ENCODE peak calls at places on chromosome 19, in eight cellular contexts. E, U, Z, F, G, N, L and Y are unnamed samples.

GRCh38 chr19:1239796-1240737 is 1.5 kb upstream of the ATP5F1D start:
- DNase-seq in E (peak), U (peak), Z (peak), F (peak), G (peak), N (peak), L (peak), Y (peak)

GRCh38 chr19:35154535-35155406 is at the start of gene FXYD5:
- DNase-seq in E (peak), U (peak), Z (peak), F (peak), G (peak), N (peak), L (no peak), Y (peak)

GRCh38 chr19:16164222-16164890 is 9.0 kb downstream of the CIB3 start:
- DNase-seq in E (no peak), U (no peak), Z (no peak), F (no peak), G (no peak), N (no peak), L (peak), Y (no peak)

GRCh38 chr19:15897738-15898276 is at the start of gene CYP4F2:
- DNase-seq in E (no peak), U (no peak), Z (no peak), F (no peak), G (no peak), N (no peak), L (peak), Y (no peak)

GRCh38 chr19:1906985-1907562 is 1.9 kb downstream of the ADAT3 start:
- DNase-seq in E (no peak), U (no peak), Z (no peak), F (no peak), G (no peak), N (no peak), L (no peak), Y (no peak)

GRCh38 chr19:32458500-32459123 is 53.0 kb downstream of the DPY19L3 start:
- DNase-seq in E (no peak), U (no peak), Z (no peak), F (peak), G (peak), N (no peak), L (no peak), Y (peak)

GRCh38 chr19:18117692-18118378 is 20.3 kb downstream of the MAST3 start:
- DNase-seq in E (peak), U (no peak), Z (peak), F (peak), G (peak), N (peak), L (peak), Y (peak)

GRCh38 chr19:36436531-36436930 is 18.1 kb upstream of the ZFP82 start:
- DNase-seq in E (no peak), U (no peak), Z (no peak), F (no peak), G (peak), N (no peak), L (no peak), Y (peak)

GRCh38 chr19:33941133-33941532 is 144.5 kb downstream of the KCTD15 start:
- DNase-seq in E (no peak), U (no peak), Z (no peak), F (no peak), G (no peak), N (no peak), L (no peak), Y (no peak)

GRCh38 chr19:33441277-33441699 is 67.8 kb downstream of the CEBPG start:
- DNase-seq in E (no peak), U (no peak), Z (peak), F (no peak), G (no peak), N (peak), L (no peak), Y (no peak)

GRCh38 chr19:17405250-17406038 is at the start of gene BST2:
- DNase-seq in E (no peak), U (no peak), Z (no peak), F (peak), G (peak), N (peak), L (peak), Y (peak)

GRCh38 chr19:725461-726089 is 16.8 kb downstream of the PALM start:
- DNase-seq in E (no peak), U (no peak), Z (no peak), F (no peak), G (no peak), N (no peak), L (no peak), Y (no peak)

GRCh38 chr19:16012552-16012951 is 63.7 kb upstream of the TPM4 start:
- DNase-seq in E (no peak), U (no peak), Z (no peak), F (no peak), G (no peak), N (no peak), L (no peak), Y (no peak)

GRCh38 chr19:9945319-9945966 is 9.1 kb upstream of the OLFM2 start:
- DNase-seq in E (no peak), U (peak), Z (peak), F (peak), G (peak), N (peak), L (peak), Y (peak)

GRCh38 chr19:8605514-8605913 is 5.0 kb downstream of the ADAMTS10 start:
- DNase-seq in E (no peak), U (no peak), Z (no peak), F (no peak), G (no peak), N (no peak), L (no peak), Y (no peak)

GRCh38 chr19:58001895-58002369 is 688 bp downstream of the ZNF606 start:
- DNase-seq in E (no peak), U (no peak), Z (no peak), F (peak), G (peak), N (no peak), L (peak), Y (peak)

GRCh38 chr19:351976-352625 is 7.5 kb upstream of the MIER2 start:
- DNase-seq in E (no peak), U (no peak), Z (peak), F (no peak), G (no peak), N (peak), L (no peak), Y (no peak)

GRCh38 chr19:18543814-18544475 is 572 bp upstream of the FKBP8 start:
- DNase-seq in E (peak), U (no peak), Z (peak), F (peak), G (peak), N (peak), L (peak), Y (peak)

GRCh38 chr19:18020212-18021067 is 12.5 kb downstream of the ARRDC2 start:
- DNase-seq in E (no peak), U (no peak), Z (peak), F (no peak), G (no peak), N (peak), L (peak), Y (peak)

GRCh38 chr19:40805258-40805868 is 6.4 kb downstream of the EGLN2 start:
- DNase-seq in E (no peak), U (no peak), Z (no peak), F (no peak), G (no peak), N (no peak), L (no peak), Y (no peak)

GRCh38 chr19:19026299-19026971 is 6.9 kb downstream of the SUGP2 start:
- DNase-seq in E (no peak), U (no peak), Z (no peak), F (peak), G (peak), N (no peak), L (peak), Y (peak)

GRCh38 chr19:28065026-28065425 is 1147.9 kb downstream of the UQCRFS1 start:
- DNase-seq in E (no peak), U (no peak), Z (no peak), F (no peak), G (no peak), N (no peak), L (no peak), Y (peak)

GRCh38 chr19:13622727-13623126 is 116.4 kb upstream of the CACNA1A start:
- DNase-seq in E (no peak), U (no peak), Z (no peak), F (no peak), G (no peak), N (no peak), L (no peak), Y (no peak)

GRCh38 chr19:17755977-17756670 is 4.8 kb downstream of the FCHO1 start:
- DNase-seq in E (peak), U (no peak), Z (no peak), F (peak), G (peak), N (no peak), L (no peak), Y (peak)

GRCh38 chr19:6250909-6251308 is 28.9 kb downstream of the MLLT1 start:
- DNase-seq in E (no peak), U (no peak), Z (no peak), F (no peak), G (no peak), N (no peak), L (no peak), Y (no peak)
- H3K4me3 ChIP-seq in E (no peak), U (no peak), Z (no peak), F (no peak), G (no peak), N (no peak), L (no peak), Y (no peak)

DNA sequence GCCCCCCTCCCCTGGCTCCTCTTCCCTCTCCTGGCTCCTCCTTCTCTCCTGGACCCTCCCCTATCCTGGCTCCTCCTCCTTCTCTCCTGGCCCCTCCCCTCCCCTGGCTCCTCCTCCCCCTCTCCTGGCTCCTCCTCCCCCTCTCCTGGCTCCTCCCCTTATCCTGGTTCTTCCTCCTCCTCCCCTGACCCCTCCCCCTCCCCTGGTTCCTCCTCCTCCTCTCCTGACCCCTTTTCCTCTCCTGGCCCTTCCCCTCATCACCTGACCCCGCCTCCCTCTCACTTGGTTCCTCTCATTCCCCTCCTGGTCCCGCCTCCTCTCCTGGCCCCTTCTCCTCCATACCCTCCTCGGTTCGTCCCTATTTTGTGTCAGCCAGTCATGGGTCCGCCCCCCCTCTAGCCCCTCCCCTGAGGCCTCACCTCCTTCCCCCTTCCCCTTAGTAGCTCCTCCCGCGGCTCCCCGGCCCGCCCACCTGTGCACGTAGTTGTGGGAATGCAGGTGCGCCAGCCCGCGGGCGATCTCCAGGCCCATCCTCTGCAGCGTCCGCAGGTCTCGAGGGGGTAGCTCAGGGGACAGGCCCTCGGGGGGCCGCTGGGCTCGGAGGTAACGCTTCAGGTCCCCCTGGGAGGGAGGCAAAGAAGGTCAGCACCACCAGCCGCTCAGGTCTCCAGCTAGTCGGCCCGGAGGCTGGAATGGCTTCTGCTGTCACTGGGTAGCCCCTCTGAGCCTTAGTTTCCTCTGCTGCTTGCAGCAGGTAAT is 9.5 kb downstream of the LMTK3 start:
- DNase-seq in E (peak), U (no peak), Z (no peak), F (no peak), G (peak), N (no peak), L (peak), Y (no peak)
- H3K4me3 ChIP-seq in E (peak), U (no peak), Z (no peak), F (no peak), G (peak), N (no peak), L (peak), Y (no peak)

GRCh38 chr19:3732108-3732507 is 23.9 kb downstream of the TJP3 start:
- DNase-seq in E (no peak), U (no peak), Z (no peak), F (no peak), G (no peak), N (no peak), L (no peak), Y (no peak)
- H3K4me3 ChIP-seq in E (no peak), U (no peak), Z (no peak), F (no peak), G (no peak), N (no peak), L (no peak), Y (no peak)

GRCh38 chr19:46471116-46471733 is at the start of gene PNMA8A:
- DNase-seq in E (peak), U (no peak), Z (no peak), F (peak), G (no peak), N (peak), L (no peak), Y (peak)
- H3K4me3 ChIP-seq in E (peak), U (peak), Z (no peak), F (peak), G (peak), N (peak), L (peak), Y (peak)

GRCh38 chr19:43581467-43581866 is 5.9 kb downstream of the PINLYP start:
- DNase-seq in E (no peak), U (no peak), Z (no peak), F (no peak), G (no peak), N (no peak), L (no peak), Y (no peak)
- H3K4me3 ChIP-seq in E (no peak), U (no peak), Z (no peak), F (no peak), G (no peak), N (no peak), L (no peak), Y (no peak)

GRCh38 chr19:39411006-39411831 is 1.2 kb upstream of the PLEKHG2 start:
- DNase-seq in E (no peak), U (no peak), Z (peak), F (no peak), G (peak), N (peak), L (peak), Y (peak)

GRCh38 chr19:39410620-39411005 is 1.9 kb upstream of the PLEKHG2 start:
- DNase-seq in E (no peak), U (no peak), Z (no peak), F (no peak), G (peak), N (peak), L (no peak), Y (no peak)

GRCh38 chr19:39408392-39409206 is 2.0 kb downstream of the ZFP36 start:
- DNase-seq in E (no peak), U (no peak), Z (no peak), F (peak), G (peak), N (peak), L (no peak), Y (peak)

GRCh38 chr19:39409207-39409885 is 2.7 kb downstream of the ZFP36 start:
- DNase-seq in E (peak), U (no peak), Z (peak), F (no peak), G (peak), N (peak), L (peak), Y (peak)

DNA sequence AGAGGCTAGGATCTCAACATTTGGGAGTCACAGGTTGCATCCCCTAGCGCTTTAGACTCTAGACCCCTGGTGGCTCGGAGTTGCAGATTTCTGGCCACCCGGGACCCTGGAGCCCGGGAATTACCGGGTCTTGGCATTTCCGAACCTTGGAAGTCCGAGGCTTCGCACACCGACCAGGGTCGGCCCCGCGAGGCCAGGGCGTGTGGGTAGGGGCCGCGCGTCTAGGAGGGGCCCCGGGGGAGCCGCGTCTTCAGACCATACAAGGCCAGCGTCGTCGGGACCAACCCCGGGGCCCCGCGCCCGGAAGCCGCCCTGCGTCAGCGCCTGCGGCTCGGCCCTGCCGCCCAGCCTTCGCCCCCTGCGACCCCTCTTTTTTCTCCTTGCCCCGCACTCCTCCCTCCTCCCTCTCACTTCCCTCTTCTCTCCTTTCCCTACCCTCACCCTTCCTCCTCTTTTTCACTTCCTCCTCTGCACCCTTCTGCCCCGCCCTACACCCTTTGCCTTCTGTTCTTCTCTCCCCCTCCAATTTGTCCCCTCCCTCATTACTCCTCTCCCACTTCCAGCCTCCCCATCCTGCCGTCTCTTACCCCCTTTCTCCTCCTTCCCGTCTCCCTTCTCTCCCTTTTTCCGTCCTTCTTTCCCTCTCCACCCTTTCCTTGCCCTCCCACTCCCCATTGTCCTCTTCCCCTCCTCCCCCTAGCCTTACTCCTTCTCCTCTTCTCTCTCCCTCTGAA is 2.4 kb upstream of the PLEKHG2 start:
- DNase-seq in E (no peak), U (no peak), Z (peak), F (peak), G (no peak), N (peak), L (peak), Y (no peak)
- H3K4me3 ChIP-seq in E (peak), U (peak), Z (peak), F (peak), G (peak), N (peak), L (peak), Y (peak)

GRCh38 chr19:54096642-54097106 is 3.9 kb downstream of the OSCAR start:
- DNase-seq in E (peak), U (no peak), Z (no peak), F (peak), G (peak), N (peak), L (no peak), Y (peak)

GRCh38 chr19:54100560-54100959 is at the start of gene OSCAR:
- DNase-seq in E (no peak), U (no peak), Z (no peak), F (peak), G (no peak), N (no peak), L (peak), Y (no peak)

GRCh38 chr19:54094601-54095000 is 6.0 kb downstream of the OSCAR start:
- DNase-seq in E (no peak), U (no peak), Z (no peak), F (no peak), G (no peak), N (peak), L (no peak), Y (no peak)

DNA sequence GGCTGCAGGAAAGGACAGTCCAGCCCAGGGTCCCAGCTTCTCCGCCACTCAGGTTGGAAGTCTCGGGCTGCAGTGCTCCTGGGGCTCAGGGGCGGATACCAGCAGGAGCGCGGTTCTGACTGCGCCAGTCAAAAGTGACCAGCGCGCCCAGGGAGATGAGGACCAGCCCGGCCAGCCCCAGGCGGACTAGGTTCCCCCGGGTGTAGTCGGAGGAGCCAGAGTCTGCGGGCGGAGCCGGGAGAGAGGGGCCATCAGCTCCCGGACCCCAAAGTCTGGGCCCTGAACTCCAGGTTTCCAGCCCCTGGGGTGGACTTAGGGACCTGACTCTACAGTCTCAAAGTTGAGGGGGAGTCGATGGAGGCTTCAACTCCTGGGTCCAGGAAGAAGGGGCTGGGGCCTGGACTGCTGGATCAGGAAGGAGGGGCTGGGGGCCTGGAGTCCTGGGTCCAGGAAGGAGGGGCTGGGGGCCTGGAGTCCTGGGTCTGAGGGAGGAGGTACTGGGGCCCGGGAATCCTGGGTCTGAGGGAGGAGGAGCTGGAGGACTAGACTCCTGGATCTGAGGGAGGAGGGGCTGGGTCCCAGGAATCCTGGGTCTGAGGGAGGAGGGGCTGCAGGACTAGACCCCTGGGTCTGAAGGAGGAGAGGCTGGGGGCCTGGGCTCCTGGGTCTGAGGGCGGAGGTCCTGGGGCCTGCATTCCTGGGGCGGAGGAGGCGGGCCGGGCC is 5.3 kb downstream of the OSCAR start:
- DNase-seq in E (no peak), U (no peak), Z (no peak), F (no peak), G (no peak), N (peak), L (no peak), Y (no peak)
- H3K4me3 ChIP-seq in E (peak), U (peak), Z (no peak), F (peak), G (peak), N (peak), L (peak), Y (peak)

GRCh38 chr19:41863209-41863931 is 3.3 kb downstream of the RPS19 start:
- DNase-seq in E (no peak), U (no peak), Z (no peak), F (no peak), G (no peak), N (no peak), L (no peak), Y (no peak)
- H3K4me3 ChIP-seq in E (peak), U (no peak), Z (no peak), F (no peak), G (peak), N (no peak), L (peak), Y (no peak)

GRCh38 chr19:3683405-3683865 is 16.8 kb downstream of the PIP5K1C start:
- DNase-seq in E (no peak), U (no peak), Z (no peak), F (no peak), G (no peak), N (no peak), L (no peak), Y (peak)
- H3K4me3 ChIP-seq in E (no peak), U (no peak), Z (no peak), F (no peak), G (no peak), N (no peak), L (no peak), Y (no peak)

DNA sequence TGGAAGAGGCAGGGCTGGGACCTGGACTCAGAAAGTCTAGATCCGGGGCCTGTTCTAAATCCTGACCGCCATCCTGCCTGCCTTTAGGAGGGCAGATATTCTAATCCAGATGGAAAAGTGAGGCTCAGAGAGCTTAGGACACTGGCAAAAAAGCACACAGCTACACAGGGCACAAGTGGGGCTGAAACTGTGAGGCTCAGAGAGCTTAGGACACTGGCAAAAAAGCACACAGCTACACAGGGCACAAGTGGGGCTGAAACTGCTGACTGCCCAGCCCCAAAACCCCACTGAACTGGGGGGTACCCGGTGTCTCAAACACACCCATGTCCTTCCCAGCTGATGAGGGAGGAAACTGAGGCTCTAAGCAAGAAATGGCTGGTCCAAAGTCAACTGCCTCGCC is 2.0 kb downstream of the AKT1S1 start:
- DNase-seq in E (no peak), U (no peak), Z (no peak), F (no peak), G (no peak), N (no peak), L (no peak), Y (no peak)
- H3K4me3 ChIP-seq in E (peak), U (peak), Z (no peak), F (peak), G (peak), N (no peak), L (peak), Y (peak)